ENCODE peak calls at places on chromosome 20, in five cellular contexts. O is activated effector memory CD4-positive, alpha-beta T cell treated with anti-CD3 and anti-CD28 coated beads, Interleukin-2, amount 50 U/mL, for 16 hours; U is activated CD4-positive, alpha-beta T cell treated with anti-CD3 and anti-CD28 coated beads, Interleukin-2, amount 10 ng/mL, durations not matched to agents 7 days and 5 days; C is SW480; G is stimulated activated naive CD8-positive, alpha-beta T cell treated with anti-CD3 and anti-CD28 coated beads, Interleukin-15, Interleukin-2, amounts not matched to agents 100 U/mL and 50 U/mL, for 24 hours. K is an unnamed sample.

GRCh38 chr20:39823239-39823638 is 861.1 kb downstream of the DHX35 start:
- DNase-seq in G (no peak), U (no peak), O (no peak), C (peak; percentile 96), K (no peak)

GRCh38 chr20:43721429-43722152 is 5.2 kb downstream of the GTSF1L start:
- DNase-seq in O (no peak), U (no peak), G (no peak), C (peak; percentile 31), K (peak; percentile 52)

GRCh38 chr20:57013741-57014140 is 252.7 kb downstream of the BMP7 start:
- DNase-seq in C (no peak), O (no peak), U (no peak), G (no peak), K (peak; percentile 49)

GRCh38 chr20:362271-363254 is 15.7 kb downstream of the NRSN2 start:
- DNase-seq in C (peak; percentile 99), G (peak; percentile 65), O (peak; percentile 72), U (peak; percentile 50), K (peak; percentile 75)

GRCh38 chr20:41177636-41178035 is 40.3 kb downstream of the PLCG1 start:
- DNase-seq in U (no peak), G (no peak), O (no peak), C (peak; percentile 81), K (peak; percentile 71)

GRCh38 chr20:37366749-37367148 is 20.8 kb downstream of the SRC start:
- DNase-seq in U (no peak), C (no peak), O (no peak), G (no peak), K (no peak)

GRCh38 chr20:35595901-35596300 is 19.7 kb upstream of the SPAG4 start:
- DNase-seq in C (no peak), O (no peak), U (no peak), G (no peak), K (no peak)

GRCh38 chr20:17014217-17014616 is 212.6 kb upstream of the PCSK2 start:
- DNase-seq in C (no peak), O (no peak), G (no peak), U (no peak), K (no peak)

GRCh38 chr20:2149507-2149906 is 47.9 kb downstream of the STK35 start:
- DNase-seq in G (no peak), O (no peak), U (no peak), C (no peak), K (no peak)

GRCh38 chr20:21257192-21257591 is 45.9 kb upstream of the XRN2 start:
- DNase-seq in C (no peak), G (no peak), O (no peak), U (no peak), K (no peak)

GRCh38 chr20:49914310-49915117 is 815 bp downstream of the SPATA2 start:
- DNase-seq in O (no peak), U (peak; percentile 32), G (peak; percentile 19), C (no peak), K (no peak)

GRCh38 chr20:51569815-51570741 is 27.6 kb upstream of the NFATC2 start:
- DNase-seq in U (no peak), G (no peak), C (no peak), O (no peak), K (no peak)

GRCh38 chr20:50865591-50865990 is 65.6 kb downstream of the ADNP start:
- DNase-seq in O (no peak), C (no peak), U (no peak), G (no peak), K (no peak)

GRCh38 chr20:58717278-58718091 is 24.9 kb downstream of the NPEPL1 start:
- DNase-seq in G (no peak), C (no peak), U (peak; percentile 3), O (peak; percentile 57), K (peak; percentile 17)

GRCh38 chr20:5945963-5946362 is 4.4 kb downstream of the TRMT6 start:
- DNase-seq in G (no peak), O (no peak), C (peak; percentile 35), U (no peak), K (no peak)

GRCh38 chr20:11394145-11394833 is 523.4 kb upstream of the BTBD3 start:
- DNase-seq in G (no peak), C (no peak), O (no peak), U (no peak), K (no peak)

GRCh38 chr20:5183731-5184474 is 57.1 kb downstream of the CDS2 start:
- DNase-seq in O (no peak), C (no peak), G (no peak), U (no peak), K (no peak)

GRCh38 chr20:22411568-22412450 is 172.6 kb downstream of the FOXA2 start:
- DNase-seq in O (no peak), C (peak; percentile 85), G (no peak), U (no peak), K (no peak)

GRCh38 chr20:2836035-2836434 is 4.4 kb downstream of the PCED1A start:
- DNase-seq in G (no peak), C (no peak), U (no peak), O (no peak), K (no peak)

GRCh38 chr20:57912227-57912582 is 202.4 kb upstream of the PMEPA1 start:
- DNase-seq in C (no peak), G (no peak), U (no peak), O (no peak), K (no peak)

GRCh38 chr20:13008761-13009681 is at the start of gene SPTLC3:
- DNase-seq in C (peak; percentile 38), O (no peak), G (peak; percentile 13), U (no peak), K (no peak)

GRCh38 chr20:6489361-6490154 is 277.9 kb upstream of the BMP2 start:
- DNase-seq in C (no peak), O (no peak), G (no peak), U (no peak), K (peak; percentile 57)

GRCh38 chr20:10469599-10469998 is 34.5 kb downstream of the SLX4IP start:
- DNase-seq in U (peak; percentile 44), C (peak; percentile 73), G (no peak), O (no peak), K (peak; percentile 59)

GRCh38 chr20:58661298-58662141 is 10.4 kb downstream of the STX16 start:
- DNase-seq in C (no peak), G (peak; percentile 24), U (peak; percentile 47), O (peak; percentile 81), K (no peak)

GRCh38 chr20:34562643-34563042 is 4.1 kb downstream of the MAP1LC3A start:
- DNase-seq in U (no peak), G (no peak), O (no peak), C (no peak), K (peak; percentile 75)

GRCh38 chr20:51930775-51931174 is 128.5 kb upstream of the SALL4 start:
- DNase-seq in U (no peak), G (no peak), C (peak; percentile 63), O (no peak), K (no peak)

GRCh38 chr20:1299522-1299921 is 29.4 kb downstream of the SDCBP2 start:
- DNase-seq in O (peak; percentile 74), G (peak; percentile 42), C (peak; percentile 35), U (peak; percentile 36), K (no peak)

GRCh38 chr20:53655909-53656652 is 62.4 kb upstream of the ZNF217 start:
- DNase-seq in C (no peak), G (no peak), U (no peak), O (no peak), K (no peak)

GRCh38 chr20:62980380-62980960 is 26.3 kb downstream of the BHLHE23 start:
- DNase-seq in U (no peak), G (no peak), C (peak; percentile 46), O (no peak), K (no peak)

GRCh38 chr20:24762791-24763350 is 186.2 kb upstream of the CST7 start:
- DNase-seq in C (no peak), O (peak; percentile 33), U (peak; percentile 3), G (no peak), K (no peak)

GRCh38 chr20:36305602-36306556 is at the start of gene DLGAP4:
- DNase-seq in U (no peak), G (no peak), C (no peak), O (no peak), K (peak; percentile 75)

GRCh38 chr20:51420111-51420510 is 122.4 kb downstream of the NFATC2 start:
- DNase-seq in U (no peak), C (no peak), G (no peak), O (no peak), K (no peak)

GRCh38 chr20:17833036-17833674 is 133.4 kb downstream of the BANF2 start:
- DNase-seq in C (no peak), O (no peak), G (no peak), U (no peak), K (no peak)

GRCh38 chr20:11395581-11395980 is 522.1 kb upstream of the BTBD3 start:
- DNase-seq in O (no peak), C (no peak), U (no peak), G (no peak), K (no peak)

GRCh38 chr20:56807118-56807517 is 178.0 kb downstream of the TFAP2C start:
- DNase-seq in O (no peak), C (no peak), G (no peak), U (no peak), K (no peak)